ENCODE peak calls at places on chromosomes 6 and 20, in four cellular contexts. M is GM12865, L is left lung, E is dorsolateral prefrontal cortex. G is an unnamed sample.

GRCh38 chr6:140230282-140230681 is 855.8 kb upstream of the CITED2 start:
- DNase-seq in M (no peak), L (peak; percentile 37), E (no peak), G (no peak)

GRCh38 chr6:84050408-84050807 is 16.8 kb downstream of the MRAP2 start:
- DNase-seq in M (no peak), L (no peak), E (no peak), G (no peak)

GRCh38 chr6:132812255-132812732 is 2.1 kb upstream of the RPS12 start:
- DNase-seq in M (peak; percentile 27), L (no peak), E (no peak), G (no peak)

GRCh38 chr6:43706788-43707187 is 19.2 kb upstream of the MRPS18A start:
- DNase-seq in M (no peak), L (no peak), E (no peak), G (no peak)

GRCh38 chr6:112877134-112878100 is 530.3 kb downstream of the RFPL4B start:
- DNase-seq in M (no peak), L (no peak), E (no peak), G (no peak)

GRCh38 chr6:118890997-118891790 is 2.8 kb upstream of the ASF1A start:
- DNase-seq in M (peak; percentile 51), L (no peak), E (no peak), G (no peak)

GRCh38 chr6:164505425-164505824 is 804.0 kb downstream of the C6orf118 start:
- DNase-seq in M (peak; percentile 3), L (no peak), E (no peak), G (no peak)

GRCh38 chr6:28941681-28942448 is 18.1 kb upstream of the TRIM27 start:
- DNase-seq in M (no peak), L (no peak), E (no peak), G (no peak)

GRCh38 chr6:56540232-56540631 is 102.5 kb downstream of the DST start:
- DNase-seq in M (no peak), L (no peak), E (no peak), G (no peak)

GRCh38 chr6:99349620-99350141 is at the start of gene FAXC:
- DNase-seq in M (no peak), L (peak; percentile 88), E (peak; percentile 65), G (no peak)

GRCh38 chr6:2237001-2237400 is 8.4 kb downstream of the GMDS start:
- DNase-seq in M (no peak), L (no peak), E (no peak), G (no peak)

GRCh38 chr6:167698540-167698939 is 128.2 kb upstream of the AFDN start:
- DNase-seq in M (no peak), L (no peak), E (no peak), G (no peak)

GRCh38 chr6:130269969-130270635 is 47.4 kb upstream of the SAMD3 start:
- DNase-seq in M (peak; percentile 87), L (no peak), E (no peak), G (no peak)

GRCh38 chr6:38509713-38510112 is 130.0 kb downstream of the BTBD9 start:
- DNase-seq in M (no peak), L (no peak), E (no peak), G (no peak)

GRCh38 chr6:160221423-160221822 is 37.2 kb downstream of the SLC22A2 start:
- DNase-seq in M (peak; percentile 12), L (no peak), E (no peak), G (no peak)

GRCh38 chr20:45833883-45834796 is 541 bp downstream of the SNX21 start:
- DNase-seq in M (peak; percentile 43), L (peak; percentile 90), E (peak; percentile 83), G (peak; percentile 75)

GRCh38 chr6:84763397-84764331 is 734 bp downstream of the TBX18 start:
- DNase-seq in M (no peak), L (peak; percentile 71), E (no peak), G (no peak)

GRCh38 chr6:31545291-31545690 is 1.1 kb downstream of the ATP6V1G2 start:
- DNase-seq in M (no peak), L (peak; percentile 61), E (no peak), G (no peak)

GRCh38 chr20:34621383-34622367 is 55.2 kb downstream of the PIGU start:
- DNase-seq in M (no peak), L (no peak), E (no peak), G (no peak)

GRCh38 chr6:53192590-53193232 is 44.1 kb upstream of the GCM1 start:
- DNase-seq in M (no peak), L (no peak), E (no peak), G (peak; percentile 52)

GRCh38 chr6:41181566-41181965 is 18.6 kb upstream of the TREM2 start:
- DNase-seq in M (no peak), L (no peak), E (no peak), G (no peak)

GRCh38 chr20:60117040-60117439 is 158.8 kb downstream of the CDH26 start:
- DNase-seq in M (no peak), L (no peak), E (no peak), G (no peak)

GRCh38 chr6:108810057-108810643 is 38.1 kb upstream of the ARMC2 start:
- DNase-seq in M (no peak), L (no peak), E (no peak), G (no peak)

GRCh38 chr6:100300221-100300736 is 164.4 kb downstream of the SIM1 start:
- DNase-seq in M (no peak), L (no peak), E (no peak), G (no peak)

GRCh38 chr6:26613717-26614683 is 17.2 kb downstream of the ABT1 start:
- DNase-seq in M (no peak), L (peak; percentile 81), E (no peak), G (peak; percentile 24)

GRCh38 chr6:89966250-89966588 is 72.0 kb downstream of the GJA10 start:
- DNase-seq in M (no peak), L (no peak), E (no peak), G (no peak)

GRCh38 chr6:157879034-157879872 is 56.2 kb downstream of the SNX9 start:
- DNase-seq in M (peak; percentile 70), L (no peak), E (no peak), G (no peak)

GRCh38 chr6:113736978-113737377 is 120.2 kb upstream of the MARCKS start:
- DNase-seq in M (no peak), L (no peak), E (no peak), G (no peak)

GRCh38 chr6:163113358-163113962 is 301.1 kb upstream of the QKI start:
- DNase-seq in M (no peak), L (no peak), E (no peak), G (no peak)

DNA sequence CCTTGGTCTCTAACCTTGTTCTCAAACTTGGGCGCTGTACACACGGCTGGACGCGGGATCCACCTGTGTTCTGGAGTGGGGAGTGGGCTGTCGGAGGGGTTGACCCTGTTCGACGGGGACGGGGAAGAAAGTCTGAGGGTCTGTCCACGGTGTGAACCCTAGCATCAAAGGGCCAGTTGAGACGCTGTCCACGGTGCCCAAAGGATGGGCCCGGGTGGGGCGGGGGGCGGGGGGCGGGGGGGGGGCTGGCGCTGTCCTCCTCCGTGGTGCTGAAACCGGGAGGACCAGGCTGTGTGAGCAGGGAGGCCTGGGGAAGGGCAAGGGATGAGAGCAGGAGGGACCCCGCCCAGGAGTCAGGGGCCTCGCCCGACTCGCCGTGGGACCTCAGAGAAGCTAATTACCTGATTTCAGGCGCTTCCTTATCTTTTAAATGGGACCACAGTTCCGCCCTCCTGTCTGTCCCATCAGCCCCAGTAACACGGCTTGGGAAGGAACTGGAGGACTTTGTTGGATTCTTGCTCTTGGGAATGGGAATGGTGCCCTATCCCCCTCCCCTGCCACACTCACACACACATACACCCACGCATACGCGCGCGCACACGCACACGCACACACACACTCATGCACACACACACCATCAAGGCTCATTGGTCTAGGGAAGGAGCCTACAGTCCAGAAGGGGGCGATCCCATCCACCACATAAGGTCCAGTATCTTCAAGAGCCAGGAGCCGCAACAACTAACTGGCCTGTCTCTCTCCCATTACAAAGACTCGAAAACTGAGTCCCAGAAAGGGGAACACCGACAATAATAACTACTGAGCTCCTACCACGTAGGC is 1.0 kb upstream of the VSTM2L start:
- DNase-seq in M (peak; percentile 89), L (no peak), E (no peak), G (peak; percentile 68)
- H3K4me3 ChIP-seq in M (no peak overlapping the region), L (peak overlapping the region; percentile 40), E (peak overlapping the region; percentile 64), G (peak overlapping the region; percentile 54)

DNA sequence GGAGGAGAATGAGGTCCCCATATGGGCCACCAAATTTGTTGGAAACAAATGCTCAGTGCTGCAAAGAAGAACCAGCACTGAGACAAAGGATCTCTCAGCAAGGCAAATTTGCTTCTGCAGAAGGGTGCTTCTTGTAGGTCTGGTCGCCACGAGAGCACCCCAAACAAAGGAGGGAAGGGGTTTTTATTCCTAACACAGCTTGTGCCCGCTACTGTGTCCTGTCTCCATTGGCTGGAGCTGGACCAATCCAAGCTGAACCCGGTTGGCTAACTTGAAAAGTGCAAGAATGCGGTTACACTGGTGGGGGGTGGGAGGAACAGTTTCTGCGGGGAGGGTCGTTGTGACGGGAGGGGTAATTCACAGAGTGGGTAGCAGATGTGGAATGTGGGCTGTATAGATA is 54.1 kb upstream of the TULP1 start:
- DNase-seq in M (no peak), L (no peak), E (no peak), G (no peak)
- H3K4me3 ChIP-seq in M (no peak overlapping the region), L (no peak overlapping the region), E (no peak overlapping the region), G (no peak overlapping the region)

DNA sequence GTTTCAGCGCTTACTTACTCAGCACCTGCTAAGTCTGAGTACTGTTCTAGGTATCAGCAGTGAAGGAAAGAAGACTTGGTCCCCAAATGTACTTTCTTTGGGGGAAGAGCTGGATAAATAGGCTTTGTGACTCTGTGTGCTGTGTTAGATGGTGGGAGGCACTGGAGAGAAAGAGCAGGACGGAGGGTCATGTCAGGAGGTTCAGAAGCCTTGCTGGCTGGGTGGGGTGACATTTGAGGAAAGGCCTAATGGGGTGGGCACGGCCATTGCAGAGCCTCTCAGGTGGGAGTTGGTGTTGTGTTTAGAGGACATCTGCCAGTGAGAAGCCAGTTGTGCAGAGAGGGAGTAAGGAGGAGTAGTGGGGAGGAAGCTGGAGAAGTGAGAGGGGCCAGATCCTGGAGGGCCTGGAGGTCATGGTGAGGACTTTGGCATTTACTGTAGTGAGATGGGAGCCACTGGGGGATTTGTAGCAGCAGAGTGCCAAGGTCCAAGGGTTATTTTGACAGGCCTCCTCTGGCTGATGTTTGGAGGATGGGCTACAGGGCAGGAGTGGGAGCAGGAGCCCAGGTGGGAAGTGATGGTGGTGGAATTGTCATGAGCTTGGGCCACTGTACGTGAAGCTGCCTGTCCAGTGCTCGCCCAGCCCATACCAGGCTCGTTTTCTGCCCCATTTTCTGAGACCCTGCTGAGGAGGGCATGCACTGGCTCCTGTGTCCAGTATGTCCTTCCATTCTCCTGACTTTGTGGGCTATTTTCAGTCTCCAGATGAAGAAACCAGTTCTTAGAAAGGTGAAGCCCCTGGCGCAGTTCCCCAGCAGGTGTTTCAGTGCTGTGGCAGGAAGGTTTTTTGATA is 886 bp downstream of the SDCBP2 start:
- DNase-seq in M (no peak), L (no peak), E (no peak), G (peak; percentile 78)
- H3K4me3 ChIP-seq in M (no peak overlapping the region), L (peak overlapping the region; percentile 1), E (no peak overlapping the region), G (no peak overlapping the region)

DNA sequence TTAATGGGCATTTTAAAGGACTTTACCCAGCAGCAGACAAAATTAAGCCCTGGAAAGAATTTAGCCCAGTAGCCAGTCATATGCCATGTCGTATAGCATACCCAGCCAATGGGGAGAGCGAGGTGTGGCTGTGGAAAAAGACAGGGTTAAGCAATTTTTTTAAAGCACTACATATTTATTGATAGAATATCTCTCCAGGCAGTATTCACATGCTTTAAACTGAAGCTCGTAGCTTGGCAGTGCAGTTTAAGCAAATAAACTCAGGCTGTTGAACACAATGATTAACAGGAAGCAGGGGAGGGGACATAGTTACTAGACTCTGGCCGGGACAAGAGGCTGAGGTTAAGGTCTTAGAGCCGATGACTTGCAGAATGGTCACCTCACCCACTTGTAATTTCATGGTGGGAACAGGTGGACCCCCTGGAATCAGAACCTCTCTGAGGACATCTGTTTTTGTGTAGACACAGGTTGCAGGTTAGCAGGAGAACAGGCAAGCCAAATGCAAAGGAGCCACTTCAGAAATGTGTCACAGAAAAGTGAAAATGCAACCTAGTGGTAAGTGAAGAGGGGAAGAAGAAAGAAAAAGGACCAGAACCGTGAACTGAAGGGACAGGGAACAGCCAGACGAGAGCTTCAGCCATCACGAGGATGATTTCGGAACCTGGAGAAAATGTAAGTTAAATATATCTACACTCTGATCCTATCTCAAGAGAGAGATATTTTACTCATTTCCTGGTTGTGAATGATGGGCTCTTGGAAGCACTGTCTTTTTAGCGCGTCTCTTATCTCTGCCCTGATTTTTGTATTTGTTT is 7.2 kb downstream of the GCNT2 start:
- DNase-seq in M (peak; percentile 81), L (no peak), E (no peak), G (no peak)
- H3K4me3 ChIP-seq in M (peak overlapping the region; percentile 76), L (peak overlapping the region; percentile 48), E (peak overlapping the region; percentile 38), G (peak overlapping the region; percentile 54)

G was measured in right lobe of liver.